ENCODE peak calls at places on chromosomes 13 and 19, in six cellular contexts. U is mesenchymal stem cell, X is neuronal stem cell, J is trophoblast cell, L is IMR-90, C is H1. T is an unnamed sample.

GRCh38 chr13:93244141-93244917 is 17.7 kb downstream of the GPC6 start:
- DNase-seq in U (peak), X (no peak), J (no peak), L (peak), C (no peak), T (no peak)

GRCh38 chr13:48648446-48648845 is 5.3 kb upstream of the CYSLTR2 start:
- DNase-seq in U (peak), X (no peak), J (no peak), L (no peak), C (no peak), T (no peak)

GRCh38 chr13:41613984-41614581 is 156.7 kb downstream of the RGCC start:
- DNase-seq in U (peak), X (peak), J (peak), L (peak), C (no peak), T (peak)

GRCh38 chr19:29574518-29574917 is 31.6 kb upstream of the POP4 start:
- DNase-seq in U (no peak), X (no peak), J (no peak), L (no peak), C (no peak), T (no peak)

GRCh38 chr13:76759877-76760276 is 126.3 kb downstream of the KCTD12 start:
- DNase-seq in U (peak), X (no peak), J (no peak), L (peak), C (no peak), T (no peak)

GRCh38 chr19:1295169-1296012 is 9.7 kb downstream of the EFNA2 start:
- DNase-seq in U (peak), X (no peak), J (no peak), L (no peak), C (no peak), T (no peak)

GRCh38 chr19:42508892-42509444 is 19.3 kb downstream of the CEACAM1 start:
- DNase-seq in U (no peak), X (no peak), J (no peak), L (no peak), C (no peak), T (peak)

GRCh38 chr19:40585677-40586422 is 9.2 kb downstream of the SHKBP1 start:
- DNase-seq in U (no peak), X (no peak), J (peak), L (peak), C (no peak), T (no peak)

GRCh38 chr19:46493236-46494114 is 2.2 kb downstream of the PNMA8B start:
- DNase-seq in U (no peak), X (no peak), J (no peak), L (no peak), C (no peak), T (peak)

GRCh38 chr19:47435883-47436417 is 16.6 kb upstream of the MEIS3 start:
- DNase-seq in U (no peak), X (no peak), J (no peak), L (no peak), C (no peak), T (no peak)

GRCh38 chr13:51844862-51845573 is at the start of gene TMEM272:
- DNase-seq in U (peak), X (peak), J (peak), L (peak), C (no peak), T (peak)

GRCh38 chr13:51843529-51843928 is 1.4 kb downstream of the TMEM272 start:
- DNase-seq in U (no peak), X (no peak), J (no peak), L (no peak), C (no peak), T (peak)

GRCh38 chr13:51846756-51847155 is 1.8 kb upstream of the TMEM272 start:
- DNase-seq in U (no peak), X (no peak), J (no peak), L (peak), C (no peak), T (no peak)

GRCh38 chr13:51848674-51849073 is 3.7 kb upstream of the TMEM272 start:
- DNase-seq in U (peak), X (no peak), J (peak), L (peak), C (no peak), T (no peak)

DNA sequence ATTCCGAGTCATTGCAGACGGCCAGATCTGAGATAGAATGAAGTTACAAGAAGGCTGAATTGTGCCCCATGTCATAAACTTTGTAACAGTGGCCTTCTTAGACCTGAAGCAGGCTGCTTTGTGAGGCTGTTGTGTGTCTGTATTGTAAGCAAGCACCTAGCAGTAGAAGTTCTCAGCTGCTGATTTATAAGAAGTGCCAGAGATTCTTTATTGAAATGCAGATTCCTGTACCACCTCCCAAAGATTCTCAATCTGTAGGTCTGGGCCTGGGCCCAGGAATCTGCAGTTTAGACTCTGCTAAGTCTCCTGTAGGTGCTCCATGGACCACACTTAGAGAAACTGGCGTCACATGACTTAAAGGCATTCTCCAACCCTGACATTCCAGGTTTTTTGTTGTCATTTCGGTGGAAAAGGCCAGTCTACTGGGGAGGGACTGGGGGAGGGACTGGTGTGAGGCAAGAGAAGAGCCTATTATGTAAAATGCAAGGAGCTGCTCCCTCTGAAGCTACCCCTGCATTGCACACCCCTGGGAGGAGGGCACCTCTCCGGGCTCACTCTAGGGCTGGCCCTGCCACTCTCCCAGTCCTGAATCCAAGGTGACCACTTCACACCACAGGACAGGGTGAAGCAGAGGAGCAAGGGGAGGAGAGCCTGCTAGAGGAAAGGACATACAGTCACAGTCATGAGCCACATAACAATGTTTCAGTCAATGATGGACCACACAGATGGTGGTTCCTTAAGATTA is 769 bp upstream of the TMEM272 start:
- DNase-seq in U (no peak), X (no peak), J (no peak), L (no peak), C (no peak), T (peak)
- H3K4me3 ChIP-seq in U (no peak), X (no peak), J (no peak), L (no peak), C (no peak), T (no peak)

GRCh38 chr13:112714772-112715569 is 25.1 kb downstream of the ATP11A start:
- DNase-seq in U (no peak), X (no peak), J (no peak), L (no peak), C (no peak), T (peak)
- H2AK5ac ChIP-seq in U (no peak), X (peak), J (no peak), L (no peak), C (peak), T (no peak)

DNA sequence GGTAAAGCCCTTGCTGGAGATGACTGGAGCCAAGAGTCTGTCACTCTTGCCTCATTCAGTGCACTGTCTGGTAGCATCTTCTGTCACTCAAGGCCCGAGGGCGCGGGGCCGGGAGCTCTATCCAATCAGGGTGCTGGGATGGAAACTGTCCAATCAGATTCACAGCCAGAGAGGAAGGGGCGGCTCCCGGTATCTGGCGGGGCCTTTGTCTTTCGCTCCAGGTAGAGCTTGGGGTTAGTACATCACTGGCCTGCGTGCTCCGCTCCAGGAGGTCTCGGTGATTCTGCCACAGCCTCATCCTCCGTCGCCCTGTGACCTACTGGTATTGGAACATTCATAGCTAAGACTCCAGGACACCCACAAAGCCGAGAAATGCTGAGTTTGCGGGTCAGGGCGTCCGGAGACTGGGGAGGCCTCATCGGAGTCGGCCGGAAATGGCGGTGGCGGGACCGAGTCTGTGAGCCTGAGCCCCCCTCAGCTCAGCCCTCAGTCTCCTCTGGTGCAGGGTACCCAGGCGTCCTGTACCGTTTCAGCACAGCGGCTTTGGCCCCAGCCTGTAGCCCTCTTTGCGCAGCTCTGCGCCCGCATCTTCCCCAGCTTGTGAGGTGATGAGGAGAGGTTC is 20.6 kb upstream of the ZNF430 start:
- DNase-seq in U (peak), X (peak), J (peak), L (peak), C (peak), T (peak)
- H4K8ac ChIP-seq in U (peak), X (no peak), J (peak), L (peak), C (peak), T (no peak)

GRCh38 chr19:19269952-19270694 is 3.0 kb downstream of the TM6SF2 start:
- DNase-seq in U (no peak), X (no peak), J (no peak), L (no peak), C (no peak), T (peak)

GRCh38 chr19:19270749-19271571 is 2.1 kb downstream of the TM6SF2 start:
- DNase-seq in U (no peak), X (no peak), J (no peak), L (no peak), C (no peak), T (no peak)

GRCh38 chr19:19274146-19274545 is 1.0 kb upstream of the TM6SF2 start:
- DNase-seq in U (no peak), X (no peak), J (no peak), L (no peak), C (no peak), T (no peak)

GRCh38 chr19:19274716-19275115 is 1.6 kb upstream of the TM6SF2 start:
- DNase-seq in U (no peak), X (no peak), J (no peak), L (no peak), C (no peak), T (no peak)

GRCh38 chr19:19271828-19272599 is 1.1 kb downstream of the TM6SF2 start:
- DNase-seq in U (no peak), X (no peak), J (no peak), L (no peak), C (no peak), T (no peak)
- H3K4me3 ChIP-seq in U (no peak), X (peak), J (no peak), L (no peak), C (peak), T (no peak)

DNA sequence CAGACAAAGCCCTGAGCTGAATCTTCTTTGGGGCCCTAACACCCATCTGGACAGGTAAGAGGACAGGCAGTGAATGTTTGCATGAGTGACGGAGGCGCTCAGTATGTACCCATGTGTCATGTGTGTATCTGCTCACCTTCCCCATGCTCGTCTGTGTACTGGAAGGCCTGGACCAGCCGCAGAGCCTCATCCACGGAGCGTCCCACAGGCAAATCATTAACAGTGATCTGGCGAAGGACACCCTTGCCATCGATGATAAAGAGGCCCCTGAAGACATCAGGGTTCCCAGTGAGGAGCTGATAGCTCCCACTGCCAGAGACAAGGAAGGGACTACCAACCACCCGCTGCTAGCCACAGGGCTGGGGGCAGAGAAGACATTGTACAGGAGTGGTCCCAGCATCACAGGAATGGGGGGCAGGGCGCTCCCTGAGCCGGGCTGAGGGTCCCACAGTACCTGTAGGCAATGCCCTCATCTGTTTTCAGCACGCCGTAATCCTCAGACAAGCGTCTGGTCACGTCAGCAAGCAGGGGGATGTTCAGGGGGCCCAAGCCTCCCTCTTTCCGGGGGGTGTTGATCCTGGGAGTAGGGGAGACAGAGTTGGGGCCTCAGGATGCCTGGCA is 1.8 kb downstream of the PRDX2 start:
- DNase-seq in U (no peak), X (no peak), J (no peak), L (no peak), C (no peak), T (no peak)
- H2AK5ac ChIP-seq in U (no peak), X (no peak), J (no peak), L (no peak), C (no peak), T (no peak)

GRCh38 chr13:110824901-110825300 is 90.0 kb downstream of the ANKRD10 start:
- DNase-seq in U (no peak), X (no peak), J (no peak), L (no peak), C (no peak), T (no peak)

GRCh38 chr13:110825516-110825915 is 89.4 kb downstream of the ANKRD10 start:
- DNase-seq in U (no peak), X (no peak), J (no peak), L (no peak), C (no peak), T (no peak)

GRCh38 chr13:110828705-110829104 is 86.2 kb downstream of the ANKRD10 start:
- DNase-seq in U (no peak), X (no peak), J (no peak), L (no peak), C (no peak), T (no peak)

GRCh38 chr13:110826101-110826500 is 88.8 kb downstream of the ANKRD10 start:
- DNase-seq in U (no peak), X (no peak), J (no peak), L (no peak), C (no peak), T (no peak)

GRCh38 chr13:110826861-110827672 is 87.8 kb downstream of the ANKRD10 start:
- DNase-seq in U (no peak), X (no peak), J (no peak), L (no peak), C (no peak), T (no peak)
- H4K8ac ChIP-seq in U (no peak), X (no peak), J (no peak), L (no peak), C (no peak), T (no peak)

DNA sequence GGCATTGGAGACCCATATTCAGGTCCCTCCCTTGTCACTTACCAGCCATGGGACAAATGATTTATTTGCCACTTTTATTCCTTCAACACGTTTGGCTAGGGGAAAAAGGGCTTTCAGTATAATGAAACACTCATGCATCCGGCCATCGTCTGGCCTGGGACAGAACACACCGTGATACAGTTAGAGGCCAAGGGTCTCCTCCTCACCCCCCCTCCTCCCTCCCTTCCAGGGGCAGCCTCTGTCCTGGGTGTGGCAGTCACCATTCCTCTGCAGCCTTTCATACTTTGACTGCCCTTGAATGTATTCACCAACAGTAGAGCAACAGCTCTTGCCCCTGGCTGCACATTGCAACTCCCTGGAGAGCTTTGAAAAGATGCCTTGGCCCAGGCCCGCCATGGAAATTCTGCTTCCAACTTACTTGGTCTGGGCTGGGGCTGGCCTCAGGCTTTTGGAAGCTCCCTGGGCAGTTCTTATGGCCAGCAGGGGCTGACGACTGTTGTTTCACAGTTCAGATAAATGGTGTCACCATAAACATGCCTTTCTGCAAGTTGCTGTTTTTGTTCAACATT is 3.0 kb downstream of the PAK4 start:
- DNase-seq in U (no peak), X (no peak), J (peak), L (no peak), C (no peak), T (no peak)
- H3K4me3 ChIP-seq in U (peak), X (no peak), J (no peak), L (no peak), C (no peak), T (no peak)

GRCh38 chr19:35204799-35205732 is 23.5 kb downstream of the FAM187B start:
- DNase-seq in U (no peak), X (no peak), J (no peak), L (no peak), C (no peak), T (no peak)
- H2AK5ac ChIP-seq in U (no peak), X (no peak), J (no peak), L (no peak), C (peak), T (no peak)

DNA sequence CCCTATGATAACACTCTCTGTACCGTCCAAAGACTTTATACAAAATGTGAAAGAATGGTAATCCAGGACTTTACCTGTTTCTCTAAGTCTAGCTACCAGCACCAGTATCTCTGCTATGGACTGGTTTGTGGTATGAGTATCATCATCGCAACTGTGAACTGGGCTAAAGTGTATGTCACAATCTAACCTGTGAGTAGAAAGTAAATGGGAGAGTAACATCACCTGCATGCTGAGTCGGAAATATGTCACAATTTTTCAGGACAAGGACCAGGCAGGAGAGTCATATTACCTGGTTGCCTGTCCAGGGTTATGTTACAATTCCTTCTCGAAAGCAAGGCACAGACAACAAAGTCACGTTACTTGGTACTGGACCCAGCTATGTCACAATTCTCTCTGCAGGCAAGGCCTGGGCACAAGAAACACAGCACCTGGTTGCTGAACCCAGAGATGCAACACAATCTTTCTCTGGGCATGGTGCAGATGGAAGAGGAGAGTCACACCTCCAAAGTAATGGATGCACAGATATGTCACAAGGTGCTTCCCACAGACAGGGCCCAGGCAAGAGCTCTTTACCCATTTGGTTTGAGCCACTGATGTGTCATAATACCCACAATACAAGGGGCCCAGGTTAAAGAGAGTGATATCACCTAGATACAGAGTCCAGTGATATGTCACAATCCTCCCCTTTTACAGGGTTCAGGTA is 5.2 kb upstream of the ZNF43 start:
- DNase-seq in U (no peak), X (no peak), J (peak), L (no peak), C (no peak), T (no peak)
- H4K8ac ChIP-seq in U (no peak), X (no peak), J (no peak), L (no peak), C (no peak), T (no peak)

DNA sequence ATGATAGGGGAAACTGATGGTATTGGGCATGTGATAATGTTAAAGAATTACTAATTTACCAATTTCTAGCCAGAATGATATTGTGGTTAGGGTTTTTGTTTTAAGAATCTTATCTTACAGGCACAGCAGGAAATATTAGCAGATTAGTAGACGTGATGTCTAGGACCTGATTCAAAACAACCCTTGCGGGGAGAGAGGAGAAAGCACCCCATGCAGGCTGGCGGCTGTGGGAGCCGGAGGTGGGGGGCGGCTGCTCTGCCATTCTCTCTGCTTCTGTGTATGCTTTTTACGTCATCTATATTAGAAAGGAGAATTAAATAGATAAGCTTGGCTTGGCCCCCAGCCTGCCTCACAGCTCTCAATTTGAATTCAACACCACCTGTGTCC is 41.5 kb downstream of the MLLT1 start:
- DNase-seq in U (no peak), X (no peak), J (no peak), L (no peak), C (no peak), T (no peak)
- H3K4me3 ChIP-seq in U (peak), X (no peak), J (no peak), L (no peak), C (no peak), T (no peak)

T was measured in mesendoderm.